ENCODE peak calls at places on chromosomes 7 and 10, in eight cellular contexts. One of them, this sample, is unnamed.

GRCh38 chr7:82740246-82740848 is 296.8 kb upstream of the CACNA2D1 start:
- DNase-seq in germinal center: no peak
- DNase-seq in hepatocyte: peak; percentile 72
- DNase-seq in NCI-H460: peak; percentile 67
- DNase-seq in ELR: peak; percentile 71
- DNase-seq in activated CD8-positive, alpha-beta T cell treated with anti-CD3 and anti-CD28 coated beads, Interleukin-2, amount 10 ng/mL, durations not matched to agents 7 days and 5 days: peak; percentile 23
- DNase-seq in activated CD4-positive, alpha-beta T cell treated with anti-CD3 and anti-CD28 coated beads, Interleukin-2, amount 10 ng/mL, durations not matched to agents 7 days and 5 days: peak; percentile 13
- DNase-seq in GM10248: no peak
- DNase-seq in this sample: peak; percentile 79

GRCh38 chr10:76618641-76619040 is 1019.0 kb downstream of the KCNMA1 start:
- DNase-seq in germinal center: no peak
- DNase-seq in activated CD8-positive, alpha-beta T cell treated with anti-CD3 and anti-CD28 coated beads, Interleukin-2, amount 10 ng/mL, durations not matched to agents 7 days and 5 days: no peak
- DNase-seq in GM10248: no peak
- DNase-seq in ELR: no peak
- DNase-seq in activated CD4-positive, alpha-beta T cell treated with anti-CD3 and anti-CD28 coated beads, Interleukin-2, amount 10 ng/mL, durations not matched to agents 7 days and 5 days: no peak
- DNase-seq in hepatocyte: no peak
- DNase-seq in NCI-H460: no peak
- DNase-seq in this sample: no peak

GRCh38 chr10:5549462-5550249 is 24.9 kb downstream of the CALML3 start:
- DNase-seq in germinal center: no peak
- DNase-seq in GM10248: no peak
- DNase-seq in NCI-H460: no peak
- DNase-seq in ELR: no peak
- DNase-seq in hepatocyte: no peak
- DNase-seq in activated CD8-positive, alpha-beta T cell treated with anti-CD3 and anti-CD28 coated beads, Interleukin-2, amount 10 ng/mL, durations not matched to agents 7 days and 5 days: no peak
- DNase-seq in activated CD4-positive, alpha-beta T cell treated with anti-CD3 and anti-CD28 coated beads, Interleukin-2, amount 10 ng/mL, durations not matched to agents 7 days and 5 days: no peak
- DNase-seq in this sample: no peak

GRCh38 chr7:157780312-157780711 is 443.5 kb downstream of the DNAJB6 start:
- DNase-seq in ELR: no peak
- DNase-seq in GM10248: no peak
- DNase-seq in germinal center: no peak
- DNase-seq in NCI-H460: no peak
- DNase-seq in activated CD8-positive, alpha-beta T cell treated with anti-CD3 and anti-CD28 coated beads, Interleukin-2, amount 10 ng/mL, durations not matched to agents 7 days and 5 days: no peak
- DNase-seq in hepatocyte: no peak
- DNase-seq in activated CD4-positive, alpha-beta T cell treated with anti-CD3 and anti-CD28 coated beads, Interleukin-2, amount 10 ng/mL, durations not matched to agents 7 days and 5 days: no peak
- DNase-seq in this sample: no peak

GRCh38 chr7:7201583-7202374 is 19.4 kb downstream of the C1GALT1 start:
- DNase-seq in germinal center: peak; percentile 68
- DNase-seq in hepatocyte: peak; percentile 34
- DNase-seq in activated CD4-positive, alpha-beta T cell treated with anti-CD3 and anti-CD28 coated beads, Interleukin-2, amount 10 ng/mL, durations not matched to agents 7 days and 5 days: peak; percentile 58
- DNase-seq in ELR: no peak
- DNase-seq in NCI-H460: no peak
- DNase-seq in GM10248: peak; percentile 63
- DNase-seq in activated CD8-positive, alpha-beta T cell treated with anti-CD3 and anti-CD28 coated beads, Interleukin-2, amount 10 ng/mL, durations not matched to agents 7 days and 5 days: peak; percentile 69
- DNase-seq in this sample: no peak

GRCh38 chr7:102140952-102141370 is 145.7 kb upstream of the SH2B2 start:
- DNase-seq in NCI-H460: no peak
- DNase-seq in activated CD8-positive, alpha-beta T cell treated with anti-CD3 and anti-CD28 coated beads, Interleukin-2, amount 10 ng/mL, durations not matched to agents 7 days and 5 days: peak; percentile 39
- DNase-seq in ELR: no peak
- DNase-seq in activated CD4-positive, alpha-beta T cell treated with anti-CD3 and anti-CD28 coated beads, Interleukin-2, amount 10 ng/mL, durations not matched to agents 7 days and 5 days: peak; percentile 20
- DNase-seq in germinal center: peak; percentile 75
- DNase-seq in GM10248: no peak
- DNase-seq in hepatocyte: no peak
- DNase-seq in this sample: no peak

GRCh38 chr10:133087679-133088523 is at the start of gene ADGRA1:
- DNase-seq in hepatocyte: peak; percentile 61
- DNase-seq in activated CD4-positive, alpha-beta T cell treated with anti-CD3 and anti-CD28 coated beads, Interleukin-2, amount 10 ng/mL, durations not matched to agents 7 days and 5 days: no peak
- DNase-seq in GM10248: no peak
- DNase-seq in germinal center: no peak
- DNase-seq in ELR: no peak
- DNase-seq in activated CD8-positive, alpha-beta T cell treated with anti-CD3 and anti-CD28 coated beads, Interleukin-2, amount 10 ng/mL, durations not matched to agents 7 days and 5 days: no peak
- DNase-seq in NCI-H460: no peak
- DNase-seq in this sample: no peak

GRCh38 chr7:28626629-28627262 is 214.4 kb downstream of the CREB5 start:
- DNase-seq in activated CD4-positive, alpha-beta T cell treated with anti-CD3 and anti-CD28 coated beads, Interleukin-2, amount 10 ng/mL, durations not matched to agents 7 days and 5 days: peak; percentile 16
- DNase-seq in hepatocyte: no peak
- DNase-seq in germinal center: peak; percentile 62
- DNase-seq in NCI-H460: peak; percentile 39
- DNase-seq in GM10248: peak; percentile 37
- DNase-seq in activated CD8-positive, alpha-beta T cell treated with anti-CD3 and anti-CD28 coated beads, Interleukin-2, amount 10 ng/mL, durations not matched to agents 7 days and 5 days: peak; percentile 47
- DNase-seq in ELR: peak; percentile 65
- DNase-seq in this sample: peak; percentile 48

GRCh38 chr7:46486264-46487206 is 565.5 kb upstream of the IGFBP3 start:
- DNase-seq in germinal center: no peak
- DNase-seq in ELR: peak; percentile 95
- DNase-seq in NCI-H460: peak; percentile 34
- DNase-seq in activated CD8-positive, alpha-beta T cell treated with anti-CD3 and anti-CD28 coated beads, Interleukin-2, amount 10 ng/mL, durations not matched to agents 7 days and 5 days: no peak
- DNase-seq in GM10248: no peak
- DNase-seq in activated CD4-positive, alpha-beta T cell treated with anti-CD3 and anti-CD28 coated beads, Interleukin-2, amount 10 ng/mL, durations not matched to agents 7 days and 5 days: no peak
- DNase-seq in hepatocyte: peak; percentile 48
- DNase-seq in this sample: no peak

This sample was measured in cardiac muscle cell.